ENCODE peak calls at places on chromosomes 3 and 15, in four cellular contexts. One of them, this sample, is unnamed.

GRCh38 chr15:79090487-79091203 is at the start of gene RASGRF1:
- DNase-seq in K562: no peak
- DNase-seq in GM12878: no peak
- DNase-seq in H1: peak; percentile 76
- DNase-seq in this sample: no peak

GRCh38 chr15:69743091-69743490 is 290.5 kb downstream of the RPLP1 start:
- DNase-seq in K562: no peak
- DNase-seq in GM12878: no peak
- DNase-seq in H1: no peak
- DNase-seq in this sample: no peak

GRCh38 chr3:39344746-39345344 is 15.3 kb downstream of the CCR8 start:
- DNase-seq in K562: no peak
- DNase-seq in GM12878: no peak
- DNase-seq in H1: no peak
- DNase-seq in this sample: no peak

GRCh38 chr15:30859091-30859874 is 44.4 kb upstream of the FAN1 start:
- DNase-seq in K562: peak; percentile 13
- DNase-seq in GM12878: no peak
- DNase-seq in H1: no peak
- DNase-seq in this sample: peak; percentile 14

GRCh38 chr3:194046995-194047681 is 88.8 kb upstream of the HES1 start:
- DNase-seq in K562: no peak
- DNase-seq in GM12878: no peak
- DNase-seq in H1: no peak
- DNase-seq in this sample: no peak

GRCh38 chr3:190132376-190132775 is 11.7 kb upstream of the P3H2 start:
- DNase-seq in K562: no peak
- DNase-seq in GM12878: no peak
- DNase-seq in H1: no peak
- DNase-seq in this sample: no peak

GRCh38 chr3:136819784-136820640 is 1.1 kb downstream of the SLC35G2 start:
- DNase-seq in K562: no peak
- DNase-seq in GM12878: no peak
- DNase-seq in H1: peak; percentile 76
- DNase-seq in this sample: peak; percentile 34

GRCh38 chr3:157156844-157157635 is 2.9 kb downstream of the CCNL1 start:
- DNase-seq in K562: peak; percentile 35
- DNase-seq in GM12878: no peak
- DNase-seq in H1: no peak
- DNase-seq in this sample: peak; percentile 15

GRCh38 chr3:4821331-4821730 is 157.9 kb upstream of the BHLHE40 start:
- DNase-seq in K562: no peak
- DNase-seq in GM12878: no peak
- DNase-seq in H1: no peak
- DNase-seq in this sample: peak; percentile 2

GRCh38 chr3:172550347-172550943 is 27.2 kb upstream of the TNFSF10 start:
- DNase-seq in K562: peak; percentile 25
- DNase-seq in GM12878: no peak
- DNase-seq in H1: no peak
- DNase-seq in this sample: no peak

GRCh38 chr15:101433396-101433795 is 56.1 kb downstream of the PCSK6 start:
- DNase-seq in K562: no peak
- DNase-seq in GM12878: no peak
- DNase-seq in H1: peak; percentile 59
- DNase-seq in this sample: no peak

GRCh38 chr3:79030157-79030556 is 737.6 kb downstream of the ROBO1 start:
- DNase-seq in K562: no peak
- DNase-seq in GM12878: no peak
- DNase-seq in H1: no peak
- DNase-seq in this sample: no peak

GRCh38 chr15:58762731-58763130 is 8.4 kb upstream of the MINDY2 start:
- DNase-seq in K562: no peak
- DNase-seq in GM12878: no peak
- DNase-seq in H1: no peak
- DNase-seq in this sample: no peak

GRCh38 chr15:63498815-63499549 is 5.4 kb upstream of the USP3 start:
- DNase-seq in K562: no peak
- DNase-seq in GM12878: no peak
- DNase-seq in H1: no peak
- DNase-seq in this sample: no peak

GRCh38 chr3:99633887-99634558 is 4.4 kb upstream of the COL8A1 start:
- DNase-seq in K562: no peak
- DNase-seq in GM12878: no peak
- DNase-seq in H1: no peak
- DNase-seq in this sample: no peak

GRCh38 chr3:102078864-102079808 is 229.8 kb downstream of the NFKBIZ start:
- DNase-seq in K562: no peak
- DNase-seq in GM12878: no peak
- DNase-seq in H1: no peak
- DNase-seq in this sample: no peak

GRCh38 chr3:150106752-150107428 is 136.2 kb upstream of the PFN2 start:
- DNase-seq in K562: no peak
- DNase-seq in GM12878: no peak
- DNase-seq in H1: no peak
- DNase-seq in this sample: no peak

GRCh38 chr3:53101956-53102355 is 28.3 kb downstream of the RFT1 start:
- DNase-seq in K562: no peak
- DNase-seq in GM12878: no peak
- DNase-seq in H1: no peak
- DNase-seq in this sample: no peak

GRCh38 chr3:20056727-20057611 is 16.7 kb downstream of the KAT2B start:
- DNase-seq in K562: no peak
- DNase-seq in GM12878: no peak
- DNase-seq in H1: no peak
- DNase-seq in this sample: no peak

GRCh38 chr15:68114356-68114755 is 60.2 kb downstream of the PIAS1 start:
- DNase-seq in K562: no peak
- DNase-seq in GM12878: no peak
- DNase-seq in H1: no peak
- DNase-seq in this sample: no peak

GRCh38 chr3:143095813-143096212 is 23.8 kb upstream of the CHST2 start:
- DNase-seq in K562: no peak
- DNase-seq in GM12878: no peak
- DNase-seq in H1: no peak
- DNase-seq in this sample: no peak

GRCh38 chr3:179801263-179801662 is 148.4 kb downstream of the USP13 start:
- DNase-seq in K562: no peak
- DNase-seq in GM12878: no peak
- DNase-seq in H1: no peak
- DNase-seq in this sample: peak; percentile 4

GRCh38 chr3:179809639-179810038 is 156.8 kb downstream of the USP13 start:
- DNase-seq in K562: no peak
- DNase-seq in GM12878: no peak
- DNase-seq in H1: no peak
- DNase-seq in this sample: no peak

GRCh38 chr3:179801831-179802230 is 149.0 kb downstream of the USP13 start:
- DNase-seq in K562: no peak
- DNase-seq in GM12878: no peak
- DNase-seq in H1: no peak
- DNase-seq in this sample: no peak

GRCh38 chr3:179807588-179807987 is 154.7 kb downstream of the USP13 start:
- DNase-seq in K562: no peak
- DNase-seq in GM12878: no peak
- DNase-seq in H1: no peak
- DNase-seq in this sample: no peak

DNA sequence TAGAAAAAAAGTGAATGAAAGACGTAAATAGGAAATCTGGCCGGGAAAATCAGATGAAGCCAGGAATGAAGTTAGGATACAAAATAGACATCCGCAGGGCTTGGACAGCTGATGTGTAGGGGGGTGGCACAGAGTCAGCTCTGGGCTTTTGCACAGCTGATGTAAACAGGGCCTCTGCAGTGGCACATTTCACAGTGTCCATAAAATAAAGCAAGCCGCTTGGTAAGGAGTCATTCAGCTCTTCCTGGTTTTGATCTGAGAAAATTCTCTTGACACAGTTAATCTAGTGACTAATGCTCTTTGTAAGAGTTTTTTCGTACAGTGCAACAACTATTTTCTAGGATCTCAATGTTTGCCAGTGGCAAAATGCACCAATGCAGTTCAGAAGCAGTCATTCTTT is 153.3 kb downstream of the USP13 start:
- DNase-seq in K562: no peak
- DNase-seq in GM12878: no peak
- DNase-seq in H1: no peak
- DNase-seq in this sample: no peak
- TF ChIP-seq HDAC6 in K562: no peak
- TF ChIP-seq HDAC6 in GM12878: no peak
- TF ChIP-seq HDAC6 in H1: no peak
- TF ChIP-seq HDAC6 in this sample: no peak

GRCh38 chr3:113533534-113533892 is 1.2 kb downstream of the SIDT1 start:
- DNase-seq in K562: no peak
- DNase-seq in GM12878: no peak
- DNase-seq in H1: no peak
- DNase-seq in this sample: no peak
- TF ChIP-seq EZH2 in K562: no peak
- TF ChIP-seq EZH2 in GM12878: no peak
- TF ChIP-seq EZH2 in H1: peak; percentile 17
- TF ChIP-seq EZH2 in this sample: no peak

GRCh38 chr3:54213910-54214309 is 91.6 kb downstream of the CACNA2D3 start:
- DNase-seq in K562: no peak
- DNase-seq in GM12878: no peak
- DNase-seq in H1: no peak
- DNase-seq in this sample: no peak
- TF ChIP-seq CEBPB in K562: no peak
- TF ChIP-seq CEBPB in GM12878: no peak
- TF ChIP-seq CEBPB in H1: no peak
- TF ChIP-seq CEBPB in this sample: no peak

DNA sequence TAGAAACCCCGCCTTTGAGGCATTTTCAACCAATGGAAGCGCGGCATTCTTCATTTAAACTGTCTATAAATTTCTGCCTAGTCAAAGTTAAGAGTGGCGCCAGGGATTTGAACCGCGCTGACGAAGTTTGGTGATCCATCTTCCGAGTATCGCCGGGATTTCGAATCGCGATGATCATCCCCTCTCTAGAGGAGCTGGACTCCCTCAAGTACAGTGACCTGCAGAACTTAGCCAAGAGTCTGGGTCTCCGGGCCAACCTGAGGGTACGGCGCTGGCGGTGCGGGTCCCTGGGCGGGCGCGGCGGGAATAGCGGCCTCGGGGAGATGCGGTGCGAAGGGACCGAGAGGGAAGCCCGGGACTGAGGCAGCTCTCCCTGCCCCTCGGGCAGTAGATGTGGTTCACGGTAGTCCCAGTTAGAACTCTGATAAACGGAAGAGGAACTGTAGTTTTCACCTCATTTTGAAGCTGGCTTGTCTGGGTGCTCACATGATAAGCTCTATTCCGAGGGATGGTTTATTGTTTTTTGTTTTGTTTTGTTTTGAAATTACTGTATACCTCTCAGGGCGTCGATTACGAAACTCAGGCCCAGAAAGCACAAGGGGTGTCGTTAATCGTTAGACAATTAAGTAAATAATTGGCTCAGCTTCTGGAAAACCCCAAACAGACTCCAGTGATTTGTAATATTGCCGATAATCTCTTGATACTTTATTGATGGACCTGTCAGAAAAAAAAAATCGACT is at the start of gene NUSAP1:
- DNase-seq in K562: no peak
- DNase-seq in GM12878: no peak
- DNase-seq in H1: no peak
- DNase-seq in this sample: peak; percentile 38
- TF ChIP-seq HDAC6 in K562: no peak
- TF ChIP-seq HDAC6 in GM12878: no peak
- TF ChIP-seq HDAC6 in H1: no peak
- TF ChIP-seq HDAC6 in this sample: no peak

GRCh38 chr15:90955911-90956310 is 1.2 kb downstream of the RCCD1 start:
- DNase-seq in K562: no peak
- DNase-seq in GM12878: no peak
- DNase-seq in H1: no peak
- DNase-seq in this sample: peak; percentile 35

GRCh38 chr15:90954712-90955671 is at the start of gene RCCD1:
- DNase-seq in K562: peak; percentile 97
- DNase-seq in GM12878: peak; percentile 91
- DNase-seq in H1: peak; percentile 92
- DNase-seq in this sample: peak; percentile 94

GRCh38 chr15:90957791-90958190 is 3.1 kb downstream of the RCCD1 start:
- DNase-seq in K562: no peak
- DNase-seq in GM12878: no peak
- DNase-seq in H1: no peak
- DNase-seq in this sample: no peak

GRCh38 chr15:90957105-90957790 is 2.6 kb downstream of the RCCD1 start:
- DNase-seq in K562: no peak
- DNase-seq in GM12878: no peak
- DNase-seq in H1: peak; percentile 74
- DNase-seq in this sample: no peak

GRCh38 chr15:90956551-90957104 is 1.9 kb downstream of the RCCD1 start:
- DNase-seq in K562: peak; percentile 37
- DNase-seq in GM12878: no peak
- DNase-seq in H1: peak; percentile 94
- DNase-seq in this sample: no peak
- TF ChIP-seq EZH2 in K562: no peak
- TF ChIP-seq EZH2 in GM12878: no peak
- TF ChIP-seq EZH2 in H1: no peak
- TF ChIP-seq EZH2 in this sample: no peak

DNA sequence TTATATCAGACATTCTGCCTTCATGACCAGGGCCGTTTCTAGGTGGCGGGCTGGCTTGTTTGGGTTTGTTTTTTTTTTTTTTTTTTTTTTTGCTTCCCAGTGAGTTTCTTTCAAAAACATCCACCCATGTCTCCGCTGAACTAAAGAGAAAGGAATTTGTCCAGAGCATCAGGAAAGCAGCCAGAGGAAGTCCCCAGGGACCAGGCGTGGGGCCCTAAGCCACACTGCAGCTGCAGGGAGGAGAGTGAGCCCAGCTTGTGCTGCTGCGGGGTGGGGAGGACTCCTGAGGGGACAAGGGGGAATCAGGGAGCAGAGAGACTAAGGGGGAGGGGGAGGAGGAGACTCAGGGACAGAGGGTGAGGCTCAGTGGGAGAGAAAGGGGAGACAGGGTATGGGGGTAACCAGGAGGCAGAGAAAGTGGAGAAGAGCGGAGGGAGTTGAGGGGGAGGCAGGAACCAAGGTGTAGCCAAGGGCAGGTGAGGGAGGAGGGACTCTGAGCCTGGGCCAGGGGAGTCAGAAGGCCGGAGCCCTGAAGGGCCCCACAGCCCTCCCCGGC is 49.5 kb downstream of the CYP11A1 start:
- DNase-seq in K562: no peak
- DNase-seq in GM12878: no peak
- DNase-seq in H1: no peak
- DNase-seq in this sample: no peak
- TF ChIP-seq CEBPB in K562: no peak
- TF ChIP-seq CEBPB in GM12878: no peak
- TF ChIP-seq CEBPB in H1: no peak
- TF ChIP-seq CEBPB in this sample: no peak

GRCh38 chr15:66212471-66212870 is 41.1 kb downstream of the MEGF11 start:
- DNase-seq in K562: no peak
- DNase-seq in GM12878: no peak
- DNase-seq in H1: no peak
- DNase-seq in this sample: no peak
- TF ChIP-seq HDAC6 in K562: no peak
- TF ChIP-seq HDAC6 in GM12878: no peak
- TF ChIP-seq HDAC6 in H1: no peak
- TF ChIP-seq HDAC6 in this sample: no peak

This sample was measured in HepG2.